ENCODE peak calls at places on chromosome 10, in ten cellular contexts. B, S, U, L, M, D, H, O, C and V are unnamed samples. For H3K36me3 and H3K4me1, the result is how much of the 10 kb centered on the place peaks cover.

GRCh38 chr10:30755474-30755873 is 125.9 kb upstream of the LYZL2 start:
- DNase-seq in S (no peak), H (no peak), M (no peak), D (no peak), L (no peak), C (peak), U (no peak), O (no peak), B (no peak), V (no peak)

GRCh38 chr10:96222441-96222840 is 48.9 kb downstream of the BLNK start:
- DNase-seq in L (no peak), M (no peak), O (no peak), D (no peak), U (no peak), C (no peak), S (no peak), B (no peak), H (no peak), V (no peak)

GRCh38 chr10:86244296-86244695 is 122.3 kb downstream of the GRID1 start:
- DNase-seq in U (no peak), M (no peak), C (no peak), B (no peak), L (no peak), H (no peak), D (no peak), S (no peak), O (no peak), V (no peak)

GRCh38 chr10:86371691-86372090 is 5.1 kb upstream of the GRID1 start:
- DNase-seq in O (no peak), L (no peak), M (peak), S (peak), U (no peak), B (no peak), C (no peak), D (peak), H (peak), V (peak)

GRCh38 chr10:59470570-59470969 is 108.2 kb upstream of the FAM13C start:
- DNase-seq in M (no peak), O (no peak), B (no peak), L (no peak), H (no peak), C (no peak), U (peak), S (no peak), D (no peak), V (no peak)

GRCh38 chr10:31320179-31320597 is 1.2 kb downstream of the ZEB1 start:
- DNase-seq in L (peak), S (peak), O (no peak), C (peak), M (peak), D (peak), H (peak), B (no peak), U (peak), V (peak)

GRCh38 chr10:7389844-7390243 is 21.0 kb downstream of the SFMBT2 start:
- DNase-seq in D (no peak), H (no peak), O (no peak), M (no peak), C (no peak), S (no peak), U (no peak), B (no peak), L (no peak), V (no peak)

GRCh38 chr10:48518926-48519730 is 85.7 kb downstream of the ARHGAP22 start:
- DNase-seq in O (no peak), C (no peak), H (peak), M (no peak), S (no peak), L (no peak), B (no peak), D (no peak), U (no peak), V (peak)

GRCh38 chr10:4847580-4848020 is 21.6 kb downstream of the AKR1E2 start:
- DNase-seq in L (no peak), M (no peak), U (peak), S (no peak), O (no peak), H (no peak), C (no peak), D (no peak), B (no peak), V (peak)

GRCh38 chr10:72084094-72084459 is 4.3 kb downstream of the SPOCK2 start:
- DNase-seq in U (no peak), O (no peak), M (no peak), B (no peak), L (no peak), D (no peak), S (no peak), H (peak), C (no peak), V (no peak)

GRCh38 chr10:29862926-29863614 is 196.3 kb downstream of the JCAD start:
- DNase-seq in S (no peak), M (no peak), C (no peak), D (no peak), B (no peak), L (no peak), H (no peak), O (peak), U (peak), V (no peak)

GRCh38 chr10:119595715-119596515 is 849 bp downstream of the TIAL1 start:
- DNase-seq in B (no peak), S (peak), L (peak), M (peak), U (no peak), H (peak), D (peak), C (peak), O (no peak), V (peak)

DNA sequence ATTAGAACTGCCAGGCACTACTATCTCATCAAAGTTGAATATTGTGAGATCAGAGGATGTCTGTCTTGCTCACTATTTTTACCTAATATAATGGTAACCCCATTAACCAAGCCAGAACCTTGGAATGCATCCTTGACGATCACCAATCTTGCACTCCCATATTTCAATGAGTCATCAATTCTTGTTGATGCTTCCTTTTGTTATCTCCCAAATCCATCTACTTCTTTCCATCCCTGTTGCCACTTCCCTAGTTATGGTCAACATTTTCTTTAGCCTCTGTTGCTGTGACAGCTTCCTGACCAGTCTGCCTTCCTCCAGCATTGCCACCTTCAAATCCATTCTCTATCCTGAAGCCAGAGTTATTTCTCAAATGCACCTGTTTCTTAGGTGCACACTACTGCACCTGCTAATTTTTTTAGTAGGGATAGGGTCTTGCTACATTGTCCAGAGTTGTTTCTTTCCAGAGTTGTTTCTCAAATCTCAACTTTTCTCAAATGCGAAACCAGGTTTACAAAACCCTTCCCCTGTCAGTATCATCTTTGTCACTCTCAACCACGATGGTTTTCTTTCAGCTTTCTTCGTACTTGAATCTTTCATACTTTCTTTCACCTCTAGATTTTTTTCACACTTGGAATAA is 15.7 kb downstream of the ITGA8 start:
- DNase-seq in O (no peak), M (no peak), U (no peak), C (no peak), H (no peak), L (no peak), S (no peak), D (no peak), B (no peak), V (no peak)
- H3K36me3 ChIP-seq in O (under half), M (under half), U (under half), C (under half), H (under half), L (under half), S (under half), D (under half), B (under half), V (under half)

GRCh38 chr10:132595021-132595420 is 57.4 kb downstream of the INPP5A start:
- DNase-seq in L (peak), C (no peak), M (no peak), H (no peak), D (no peak), O (no peak), U (no peak), S (no peak), B (no peak), V (no peak)

GRCh38 chr10:132592790-132593788 is 55.5 kb downstream of the INPP5A start:
- DNase-seq in C (no peak), L (no peak), S (no peak), O (no peak), H (no peak), B (no peak), D (no peak), U (no peak), M (peak), V (no peak)

GRCh38 chr10:132595850-132596249 is 58.3 kb downstream of the INPP5A start:
- DNase-seq in H (no peak), M (no peak), S (no peak), D (no peak), C (no peak), O (no peak), U (no peak), B (no peak), L (no peak), V (no peak)

GRCh38 chr10:132596742-132597279 is 59.2 kb downstream of the INPP5A start:
- DNase-seq in C (no peak), B (no peak), L (no peak), D (no peak), M (no peak), H (no peak), S (no peak), U (no peak), O (no peak), V (no peak)

DNA sequence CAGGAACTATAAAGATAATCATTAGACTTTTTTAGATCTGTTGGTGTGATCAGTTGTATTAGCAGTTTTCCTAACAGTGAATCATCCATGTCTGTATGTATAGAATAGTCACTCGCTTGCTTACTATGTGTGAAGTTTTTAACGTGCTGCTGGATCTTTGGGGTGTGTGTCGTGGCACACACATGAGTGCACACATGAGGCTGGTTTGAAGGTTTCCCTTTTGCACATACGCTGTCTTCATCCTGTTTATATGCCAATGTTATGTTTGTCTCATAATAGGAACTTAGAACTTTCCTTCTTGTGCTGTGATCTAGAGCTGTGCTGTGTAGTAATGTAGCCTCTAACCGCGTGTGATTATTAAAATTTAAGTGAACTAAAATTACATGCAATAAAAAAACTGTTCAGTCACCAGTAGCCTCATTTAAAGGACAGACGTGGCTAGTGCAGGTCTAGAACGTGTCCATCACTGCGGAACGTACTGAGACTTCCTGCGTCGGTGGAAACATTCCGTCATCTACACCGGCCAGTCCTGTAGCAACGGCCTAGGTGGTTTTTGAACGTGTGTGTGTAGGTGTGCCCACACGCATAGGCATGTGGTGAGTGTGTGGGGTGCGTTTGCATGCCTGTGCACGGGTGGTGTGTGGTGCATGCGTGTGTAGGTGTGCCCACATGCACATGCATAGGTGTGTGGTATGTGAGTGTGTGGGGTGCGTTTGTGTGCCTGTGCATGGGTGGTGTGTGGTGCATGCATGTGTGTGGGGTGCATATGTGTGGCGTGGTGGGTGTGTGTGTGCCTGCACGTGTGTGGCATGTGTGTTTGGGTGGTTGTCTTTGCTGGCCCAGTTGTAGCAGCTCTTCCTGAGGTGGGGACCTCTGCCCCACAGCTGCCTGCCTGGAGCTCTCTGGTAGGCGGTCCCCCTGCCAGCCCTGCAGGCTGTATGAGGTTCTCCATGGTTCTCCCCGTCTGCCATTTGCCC is 56.6 kb downstream of the INPP5A start:
- DNase-seq in S (no peak), U (no peak), D (peak), H (no peak), C (no peak), M (no peak), L (no peak), O (no peak), B (no peak), V (no peak)
- H3K4me1 ChIP-seq in S (under half), U (under half), D (under half), H (half or more), C (half or more), M (under half), L (under half), O (under half), B (half or more), V (under half)

DNA sequence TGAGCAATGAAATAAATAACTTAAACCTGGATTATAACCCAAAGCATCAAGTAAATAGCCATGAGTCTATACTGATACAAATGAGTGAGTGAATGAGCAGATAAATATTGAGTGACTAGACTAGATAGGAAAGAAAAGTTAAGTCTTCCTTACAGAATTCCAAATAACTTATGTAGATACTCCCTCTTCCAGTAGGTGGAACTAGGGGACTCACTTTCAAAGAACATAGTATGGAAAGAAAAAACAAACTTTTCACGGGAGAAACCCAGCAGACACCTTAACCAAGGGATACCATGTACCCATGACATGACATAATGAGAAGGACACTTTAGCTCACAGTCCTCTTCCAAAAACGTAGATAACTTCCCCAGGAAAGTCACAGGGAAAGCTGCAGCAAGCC is 32.2 kb downstream of the CSGALNACT2 start:
- DNase-seq in D (no peak), O (no peak), M (no peak), B (peak), L (no peak), H (no peak), C (no peak), S (no peak), U (peak), V (no peak)
- H3K27ac ChIP-seq in D (no peak), O (no peak), M (no peak), B (no peak), L (no peak), H (no peak), C (peak), S (no peak), U (no peak), V (no peak)

GRCh38 chr10:97656777-97657176 is 16.3 kb downstream of the PI4K2A start:
- DNase-seq in H (no peak), O (no peak), M (no peak), S (no peak), D (no peak), B (no peak), C (no peak), L (no peak), U (no peak), V (no peak)
- H3K36me3 ChIP-seq in H (half or more), O (under half), M (under half), S (under half), D (half or more), B (under half), C (half or more), L (under half), U (under half), V (under half)

GRCh38 chr10:103641326-103641725 is 147.8 kb downstream of the NEURL1 start:
- DNase-seq in H (no peak), U (no peak), M (no peak), D (no peak), S (no peak), L (no peak), O (no peak), B (no peak), C (no peak), V (no peak)

GRCh38 chr10:103643381-103643780 is 149.9 kb downstream of the NEURL1 start:
- DNase-seq in C (no peak), S (no peak), U (no peak), O (no peak), B (no peak), D (no peak), H (no peak), L (no peak), M (no peak), V (no peak)

GRCh38 chr10:103637855-103638561 is 144.5 kb downstream of the NEURL1 start:
- DNase-seq in L (peak), U (no peak), D (no peak), M (peak), O (no peak), H (peak), B (no peak), S (peak), C (peak), V (peak)

GRCh38 chr10:103638948-103639347 is 145.4 kb downstream of the NEURL1 start:
- DNase-seq in O (no peak), D (no peak), M (no peak), L (no peak), S (no peak), C (no peak), B (no peak), U (no peak), H (no peak), V (no peak)

GRCh38 chr10:103640436-103641181 is 147.1 kb downstream of the NEURL1 start:
- DNase-seq in O (no peak), U (no peak), D (no peak), M (no peak), S (no peak), C (no peak), B (no peak), H (no peak), L (no peak), V (no peak)
- H3K4me1 ChIP-seq in O (under half), U (under half), D (under half), M (under half), S (half or more), C (half or more), B (under half), H (half or more), L (under half), V (under half)

DNA sequence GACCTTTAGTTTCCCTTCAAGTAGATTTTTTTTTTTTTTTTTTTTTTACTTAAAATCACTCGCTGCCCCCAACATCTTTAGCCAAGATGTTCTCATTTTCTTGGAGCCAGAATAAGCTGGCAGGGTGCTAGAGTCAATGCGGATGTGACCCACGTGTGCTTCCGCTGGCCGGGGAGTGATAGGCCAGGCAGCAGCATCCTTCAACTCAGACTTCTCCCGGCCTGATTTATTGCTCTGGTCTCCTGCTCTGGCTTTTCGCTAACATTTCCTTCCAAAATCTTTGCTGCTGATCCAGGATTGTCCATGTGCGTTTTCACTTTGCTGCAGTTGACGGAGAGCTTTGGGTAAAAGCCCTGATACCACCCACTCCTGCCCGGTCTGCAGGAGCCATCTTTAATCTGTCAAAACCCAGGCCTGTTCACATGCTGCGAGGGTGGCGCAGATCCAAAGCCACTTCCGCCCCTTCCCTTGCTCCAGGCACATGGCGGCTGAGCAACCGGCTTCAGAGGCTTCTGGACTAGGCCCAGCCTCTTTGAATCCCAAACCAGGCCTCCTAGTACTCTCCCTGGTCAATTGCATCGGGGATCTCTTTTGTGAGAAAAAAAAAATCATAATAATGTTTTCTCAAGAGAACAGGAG is 106.8 kb downstream of the CYP26A1 start:
- DNase-seq in C (peak), H (no peak), S (peak), B (no peak), O (no peak), D (no peak), M (peak), U (no peak), L (peak), V (peak)
- H3K27ac ChIP-seq in C (no peak), H (no peak), S (no peak), B (no peak), O (no peak), D (no peak), M (no peak), U (no peak), L (no peak), V (no peak)

GRCh38 chr10:1521741-1522140 is 215.6 kb downstream of the ADARB2 start:
- DNase-seq in C (no peak), O (no peak), L (no peak), S (no peak), B (no peak), U (no peak), M (no peak), D (no peak), H (no peak), V (no peak)

GRCh38 chr10:1519391-1519790 is 217.9 kb downstream of the ADARB2 start:
- DNase-seq in B (no peak), S (no peak), D (no peak), M (no peak), O (no peak), H (no peak), L (no peak), C (no peak), U (no peak), V (no peak)

GRCh38 chr10:1520909-1521565 is 216.3 kb downstream of the ADARB2 start:
- DNase-seq in B (no peak), O (no peak), C (no peak), L (no peak), M (no peak), D (no peak), S (no peak), H (no peak), U (no peak), V (no peak)

GRCh38 chr10:1525354-1526162 is 211.8 kb downstream of the ADARB2 start:
- DNase-seq in M (no peak), D (no peak), L (no peak), S (no peak), O (no peak), H (no peak), C (no peak), U (no peak), B (no peak), V (no peak)

DNA sequence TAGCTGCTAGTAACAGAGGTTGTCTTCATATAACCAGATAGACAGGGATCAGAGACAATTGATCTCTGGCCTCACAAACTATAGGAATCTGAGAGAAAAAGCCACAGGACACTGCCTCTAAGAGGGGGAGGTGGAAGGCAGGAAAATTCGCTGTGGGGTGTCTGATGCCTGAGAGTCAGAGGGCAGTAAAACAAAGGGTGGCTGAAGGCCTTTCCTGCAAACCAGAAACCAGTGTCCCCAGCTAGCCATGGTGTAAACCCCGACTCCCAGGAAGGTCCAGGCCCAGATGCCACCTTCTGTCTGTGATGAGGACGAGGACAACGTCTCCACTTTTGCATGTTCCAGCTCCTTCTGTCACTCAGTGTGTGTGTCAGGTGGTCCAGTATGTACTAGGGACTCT is 215.1 kb downstream of the ADARB2 start:
- DNase-seq in S (no peak), M (no peak), B (no peak), D (no peak), O (no peak), H (no peak), C (no peak), U (no peak), L (no peak), V (no peak)
- H3K36me3 ChIP-seq in S (under half), M (under half), B (under half), D (under half), O (under half), H (under half), C (under half), U (under half), L (under half), V (under half)

GRCh38 chr10:124149143-124149542 is 55.7 kb upstream of the CHST15 start:
- DNase-seq in S (no peak), H (no peak), U (no peak), D (no peak), B (no peak), M (no peak), O (no peak), C (no peak), L (peak), V (no peak)
- H3K4me1 ChIP-seq in S (under half), H (under half), U (under half), D (under half), B (under half), M (under half), O (under half), C (under half), L (under half), V (under half)